ENCODE peak calls at places on chromosomes 7 and 10, in five cellular contexts. Y is SJCRH30, G is endothelial cell of umbilical vein, O is hepatocyte, Z is psoas muscle. A is an unnamed sample.

GRCh38 chr7:48904975-48905374 is 19.4 kb upstream of the CDC14C start:
- DNase-seq in Y (no peak), G (no peak), O (no peak), Z (no peak), A (no peak)

GRCh38 chr10:119723624-119724023 is 2.2 kb upstream of the INPP5F start:
- DNase-seq in Y (no peak), G (no peak), O (no peak), Z (no peak), A (no peak)

GRCh38 chr7:101542527-101543241 is 86.4 kb downstream of the MYL10 start:
- DNase-seq in Y (peak; percentile 83), G (peak; percentile 48), O (peak; percentile 85), Z (peak; percentile 73), A (peak; percentile 70)

GRCh38 chr10:2262333-2262732 is 525.0 kb upstream of the ADARB2 start:
- DNase-seq in Y (no peak), G (no peak), O (no peak), Z (no peak), A (no peak)

GRCh38 chr7:80614911-80615310 is 23.5 kb upstream of the CD36 start:
- DNase-seq in Y (no peak), G (no peak), O (no peak), Z (no peak), A (no peak)

GRCh38 chr7:77199008-77199966 is at the start of gene FGL2:
- DNase-seq in Y (peak; percentile 93), G (no peak), O (peak; percentile 37), Z (peak; percentile 73), A (peak; percentile 35)

GRCh38 chr10:78700413-78700812 is 368.4 kb upstream of the ZMIZ1 start:
- DNase-seq in Y (peak; percentile 14), G (peak; percentile 72), O (peak; percentile 53), Z (no peak), A (no peak)

GRCh38 chr7:33388332-33388731 is 259.0 kb downstream of the BBS9 start:
- DNase-seq in Y (no peak), G (no peak), O (no peak), Z (no peak), A (no peak)

GRCh38 chr7:739455-739963 is 12.4 kb upstream of the PRKAR1B start:
- DNase-seq in Y (no peak), G (no peak), O (no peak), Z (no peak), A (no peak)

GRCh38 chr10:89414879-89415821 is 782 bp downstream of the IFIT5 start:
- DNase-seq in Y (peak; percentile 60), G (peak; percentile 40), O (peak; percentile 62), Z (peak; percentile 73), A (peak; percentile 39)

GRCh38 chr10:86218160-86218559 is 148.4 kb downstream of the GRID1 start:
- DNase-seq in Y (no peak), G (no peak), O (no peak), Z (peak; percentile 35), A (no peak)

GRCh38 chr7:132650498-132650897 is 74.2 kb upstream of the PLXNA4 start:
- DNase-seq in Y (no peak), G (no peak), O (peak; percentile 21), Z (no peak), A (no peak)

GRCh38 chr7:20224005-20224404 is 6.8 kb upstream of the MACC1 start:
- DNase-seq in Y (no peak), G (no peak), O (no peak), Z (no peak), A (no peak)

GRCh38 chr7:44378744-44379143 is 53.4 kb upstream of the CAMK2B start:
- DNase-seq in Y (no peak), G (peak; percentile 79), O (no peak), Z (no peak), A (peak; percentile 21)

GRCh38 chr10:58894929-58895328 is 281.5 kb upstream of the PHYHIPL start:
- DNase-seq in Y (no peak), G (no peak), O (no peak), Z (no peak), A (no peak)

GRCh38 chr7:30925913-30926312 is 14.3 kb downstream of the AQP1 start:
- DNase-seq in Y (no peak), G (no peak), O (no peak), Z (no peak), A (peak; percentile 28)

GRCh38 chr7:70719120-70719519 is 412.8 kb upstream of the GALNT17 start:
- DNase-seq in Y (no peak), G (no peak), O (no peak), Z (no peak), A (no peak)

GRCh38 chr10:774661-775244 is 85.3 kb upstream of the DIP2C start:
- DNase-seq in Y (no peak), G (no peak), O (no peak), Z (peak; percentile 30), A (no peak)

GRCh38 chr7:55477781-55478374 is 94.4 kb downstream of the VOPP1 start:
- DNase-seq in Y (peak; percentile 73), G (no peak), O (no peak), Z (no peak), A (peak; percentile 24)

GRCh38 chr10:11934262-11934661 is 108.3 kb downstream of the UPF2 start:
- DNase-seq in Y (no peak), G (no peak), O (no peak), Z (no peak), A (no peak)

GRCh38 chr10:54653518-54653917 is 147.5 kb downstream of the PCDH15 start:
- DNase-seq in Y (no peak), G (no peak), O (no peak), Z (no peak), A (no peak)

GRCh38 chr10:130141878-130142277 is 5.7 kb downstream of the GLRX3 start:
- DNase-seq in Y (no peak), G (no peak), O (no peak), Z (no peak), A (no peak)

GRCh38 chr10:132592790-132593788 is 55.5 kb downstream of the INPP5A start:
- DNase-seq in Y (no peak), G (peak; percentile 60), O (no peak), Z (no peak), A (no peak)

GRCh38 chr10:132589681-132590080 is 52.1 kb downstream of the INPP5A start:
- DNase-seq in Y (no peak), G (no peak), O (no peak), Z (no peak), A (no peak)

GRCh38 chr10:132590752-132591121 is 53.1 kb downstream of the INPP5A start:
- DNase-seq in Y (no peak), G (no peak), O (no peak), Z (no peak), A (no peak)

GRCh38 chr10:132590094-132590751 is 52.6 kb downstream of the INPP5A start:
- DNase-seq in Y (no peak), G (no peak), O (no peak), Z (no peak), A (no peak)

DNA sequence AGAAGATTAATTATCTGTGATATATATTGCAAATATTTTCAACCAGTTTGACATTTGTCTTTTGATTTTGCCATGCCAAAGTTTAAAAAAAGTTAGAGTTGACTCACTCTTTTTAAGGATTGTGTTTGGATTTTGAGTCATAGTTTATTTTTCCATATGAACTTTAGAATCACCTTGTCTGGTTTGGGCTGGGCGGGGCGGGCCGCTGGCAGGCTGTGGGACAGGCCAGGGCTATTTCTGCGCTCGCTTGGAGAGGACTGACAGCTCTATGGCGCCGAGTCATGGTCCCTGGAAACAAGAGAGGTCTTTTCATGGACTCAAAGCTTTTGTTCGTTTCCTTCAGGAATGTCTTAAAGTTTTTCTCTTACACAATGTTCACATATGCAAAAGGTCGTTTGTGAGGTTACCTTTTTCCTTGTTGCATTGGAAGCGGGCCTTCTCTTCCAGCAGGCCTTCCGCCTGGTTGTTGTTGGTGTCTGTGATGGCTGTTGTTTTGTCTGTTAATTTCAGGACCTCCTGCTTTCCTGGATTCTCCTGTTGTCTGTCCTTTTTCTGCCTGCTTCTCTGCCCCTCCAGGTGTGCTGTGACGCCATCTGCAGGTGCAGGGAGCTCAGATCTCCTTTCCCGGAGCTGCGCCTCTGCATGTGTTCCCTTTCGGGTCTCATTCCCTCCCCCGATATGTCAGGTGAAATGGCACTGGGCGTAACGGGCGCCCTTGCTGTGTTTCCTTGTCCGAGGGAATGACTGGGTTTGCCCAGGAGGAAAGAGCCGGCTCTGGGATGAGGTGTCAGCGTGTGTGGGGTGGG is 53.8 kb downstream of the INPP5A start:
- DNase-seq in Y (no peak), G (peak; percentile 73), O (peak; percentile 75), Z (peak; percentile 81), A (no peak)
- H3K4me1 ChIP-seq in Y (no peaks in the 10 kb centered on the region), G (peaks cover 40% of the 10 kb centered on the region), O (peaks cover 29% of the 10 kb centered on the region), Z (peaks cover 59% of the 10 kb centered on the region), A (peaks cover 47% of the 10 kb centered on the region)

DNA sequence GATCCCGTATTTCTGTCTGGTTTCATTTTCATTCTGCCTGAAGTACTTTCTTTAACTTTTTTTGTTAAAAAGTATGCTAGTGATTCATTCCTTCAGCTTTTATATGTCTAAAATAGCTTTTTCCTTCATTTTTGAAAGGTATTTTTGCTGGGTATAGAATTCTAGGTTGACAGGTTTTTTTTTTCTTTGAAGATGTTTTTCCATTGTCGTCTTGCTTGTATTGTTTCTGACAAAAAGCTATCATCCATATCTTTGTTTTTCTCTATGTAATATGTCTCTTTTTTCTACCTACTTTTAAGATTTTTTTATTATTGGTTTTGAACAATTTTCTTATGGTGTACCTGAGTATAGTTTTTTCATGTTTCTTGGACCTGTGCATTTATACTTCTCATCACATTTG is 8.2 kb downstream of the CUTC start:
- DNase-seq in Y (no peak), G (no peak), O (no peak), Z (no peak), A (no peak)
- H3K36me3 ChIP-seq in Y (peaks cover 54% of the 10 kb centered on the region), G (peaks cover 9% of the 10 kb centered on the region), O (peaks cover 6% of the 10 kb centered on the region), Z (no peaks in the 10 kb centered on the region), A (peaks cover 15% of the 10 kb centered on the region)

GRCh38 chr7:143288836-143289235 is 685 bp downstream of the CASP2 start:
- DNase-seq in Y (peak; percentile 32), G (peak; percentile 38), O (no peak), Z (no peak), A (no peak)
- H3K4me1 ChIP-seq in Y (peaks cover 10% of the 10 kb centered on the region), G (peaks cover 30% of the 10 kb centered on the region), O (peaks cover 23% of the 10 kb centered on the region), Z (peaks cover 17% of the 10 kb centered on the region), A (peaks cover 9% of the 10 kb centered on the region)

GRCh38 chr7:128997161-128997560 is 57.8 kb downstream of the TNPO3 start:
- DNase-seq in Y (no peak), G (no peak), O (no peak), Z (no peak), A (no peak)
- H3K36me3 ChIP-seq in Y (peaks cover 55% of the 10 kb centered on the region), G (peaks cover 6% of the 10 kb centered on the region), O (peaks cover 4% of the 10 kb centered on the region), Z (peaks cover 6% of the 10 kb centered on the region), A (peaks cover 20% of the 10 kb centered on the region)

GRCh38 chr7:17407229-17407628 is 108.8 kb downstream of the AHR start:
- DNase-seq in Y (no peak), G (no peak), O (no peak), Z (no peak), A (no peak)
- H3K4me1 ChIP-seq in Y (peaks cover 17% of the 10 kb centered on the region), G (peaks cover 33% of the 10 kb centered on the region), O (no peaks in the 10 kb centered on the region), Z (no peaks in the 10 kb centered on the region), A (no peaks in the 10 kb centered on the region)

A was measured in lung.